ENCODE peak calls at places on chromosomes 6 and 20, in eight cellular contexts. N, T, Q, C, W, V, U and G are unnamed samples.
A peak's percentile ranks its signal among the peaks of the same experiment; 100 is the strongest.

GRCh38 chr6:137349856-137350830 is 131.0 kb upstream of the IFNGR1 start:
- DNase-seq in Q (no peak), W (no peak), T (no peak), V (no peak), U (no peak), C (no peak), N (no peak), G (no peak)

GRCh38 chr20:17665756-17666155 is 16.3 kb downstream of the RRBP1 start:
- DNase-seq in T (no peak), C (no peak), V (no peak), W (no peak), U (no peak), Q (no peak), N (peak; percentile 28), G (no peak)

GRCh38 chr20:22584922-22585785 is 782 bp upstream of the FOXA2 start:
- DNase-seq in T (no peak), C (no peak), U (no peak), W (peak; percentile 68), N (no peak), Q (peak; percentile 60), V (no peak), G (no peak)

GRCh38 chr6:91704531-91704930 is 1117.7 kb upstream of the MAP3K7 start:
- DNase-seq in U (no peak), Q (no peak), N (no peak), W (no peak), C (no peak), V (no peak), T (no peak), G (no peak)

GRCh38 chr6:136766274-136766673 is 26.0 kb downstream of the MAP3K5 start:
- DNase-seq in N (no peak), Q (no peak), V (no peak), U (no peak), C (no peak), W (no peak), T (no peak), G (no peak)

GRCh38 chr6:143236151-143236788 is 175.6 kb downstream of the AIG1 start:
- DNase-seq in C (no peak), N (no peak), T (no peak), Q (no peak), U (no peak), V (no peak), W (no peak), G (no peak)

GRCh38 chr6:38095054-38095453 is 275.5 kb downstream of the ZFAND3 start:
- DNase-seq in W (no peak), C (no peak), V (no peak), Q (no peak), U (no peak), N (no peak), T (no peak), G (no peak)

GRCh38 chr6:159720708-159721107 is 6.6 kb upstream of the WTAP start:
- DNase-seq in W (peak; percentile 41), T (no peak), C (no peak), Q (no peak), V (no peak), N (no peak), U (no peak), G (no peak)

GRCh38 chr6:97867177-97867576 is 584.2 kb upstream of the MMS22L start:
- DNase-seq in V (no peak), T (no peak), U (no peak), W (no peak), N (no peak), Q (no peak), C (no peak), G (no peak)

GRCh38 chr20:21302645-21303060 is 478 bp upstream of the XRN2 start:
- DNase-seq in Q (no peak), V (no peak), T (no peak), C (no peak), N (no peak), W (no peak), U (no peak), G (no peak)

GRCh38 chr6:34810936-34811632 is 19.2 kb downstream of the BLTP3A start:
- DNase-seq in T (no peak), V (no peak), W (no peak), C (no peak), Q (no peak), N (no peak), U (no peak), G (no peak)

GRCh38 chr6:137369135-137369534 is 125.1 kb downstream of the OLIG3 start:
- DNase-seq in V (no peak), U (no peak), T (no peak), W (no peak), N (no peak), C (no peak), Q (no peak), G (no peak)

GRCh38 chr20:19095762-19096161 is 116.7 kb upstream of the SLC24A3 start:
- DNase-seq in C (no peak), W (peak; percentile 38), N (no peak), U (no peak), T (no peak), V (no peak), Q (no peak), G (no peak)

GRCh38 chr20:44350567-44350966 is 4.9 kb upstream of the HNF4A start:
- DNase-seq in C (no peak), Q (no peak), V (no peak), N (no peak), U (no peak), T (no peak), W (no peak), G (no peak)

GRCh38 chr6:23890543-23891227 is 235.3 kb upstream of the NRSN1 start:
- DNase-seq in U (no peak), Q (no peak), V (no peak), W (no peak), N (no peak), C (no peak), T (no peak), G (no peak)

GRCh38 chr20:49887251-49887827 is 28.0 kb downstream of the SPATA2 start:
- DNase-seq in T (no peak), U (no peak), N (peak; percentile 80), W (no peak), V (no peak), C (peak; percentile 59), Q (no peak), G (no peak)

GRCh38 chr20:25300496-25301170 is 52.7 kb downstream of the PYGB start:
- DNase-seq in N (no peak), U (no peak), T (no peak), V (no peak), Q (no peak), C (no peak), W (peak; percentile 12), G (no peak)

GRCh38 chr6:56664007-56664406 is 21.3 kb upstream of the DST start:
- DNase-seq in Q (no peak), C (no peak), N (no peak), U (no peak), W (peak; percentile 8), T (no peak), V (no peak), G (no peak)

GRCh38 chr6:56669041-56669440 is 26.4 kb upstream of the DST start:
- DNase-seq in W (no peak), U (no peak), C (no peak), T (no peak), V (no peak), Q (no peak), N (no peak), G (no peak)

GRCh38 chr6:56668158-56668557 is 25.5 kb upstream of the DST start:
- DNase-seq in V (no peak), T (no peak), C (no peak), W (no peak), Q (no peak), N (no peak), U (no peak), G (no peak)

GRCh38 chr6:56669585-56669984 is 26.9 kb upstream of the DST start:
- DNase-seq in C (no peak), W (no peak), U (no peak), Q (no peak), N (no peak), V (no peak), T (no peak), G (no peak)

GRCh38 chr6:56667336-56667735 is 24.6 kb upstream of the DST start:
- DNase-seq in C (no peak), Q (no peak), W (no peak), U (no peak), V (no peak), N (no peak), T (no peak), G (no peak)
- H3K4me1 ChIP-seq in C (peaks cover 58% of the 10 kb centered on the region), Q (peaks cover 4% of the 10 kb centered on the region), W (peaks cover 24% of the 10 kb centered on the region), U (peaks cover 8% of the 10 kb centered on the region), V (no peaks in the 10 kb centered on the region), N (peaks cover 10% of the 10 kb centered on the region), T (no peaks in the 10 kb centered on the region), G (peaks cover 5% of the 10 kb centered on the region)

GRCh38 chr6:33124525-33124901 is 48.7 kb downstream of the HLA-DPB1 start:
- DNase-seq in Q (no peak), W (no peak), U (no peak), V (no peak), N (no peak), T (no peak), C (no peak), G (no peak)

GRCh38 chr6:33123732-33124524 is 48.1 kb downstream of the HLA-DPB1 start:
- DNase-seq in V (no peak), T (no peak), W (peak; percentile 84), N (no peak), Q (no peak), U (no peak), C (no peak), G (no peak)

GRCh38 chr6:33128318-33128717 is 52.5 kb downstream of the HLA-DPB1 start:
- DNase-seq in W (no peak), V (no peak), C (no peak), Q (no peak), T (no peak), U (no peak), N (no peak), G (no peak)

GRCh38 chr6:33124947-33125346 is 49.2 kb downstream of the HLA-DPB1 start:
- DNase-seq in U (no peak), C (no peak), N (no peak), T (no peak), Q (no peak), V (no peak), W (no peak), G (no peak)

GRCh38 chr6:33126101-33126714 is 50.4 kb downstream of the HLA-DPB1 start:
- DNase-seq in T (peak; percentile 70), C (peak; percentile 71), Q (peak; percentile 66), W (peak; percentile 86), N (peak; percentile 73), V (peak; percentile 51), U (peak; percentile 62), G (peak; percentile 73)
- TF ChIP-seq CTCF in T (peak; percentile 59), C (peak; percentile 55), Q (peak; percentile 37), W (peak; percentile 83), N (no peak), V (peak; percentile 4), U (no peak), G (peak; percentile 33)

GRCh38 chr6:31927242-31927867 is at the start of gene C2:
- DNase-seq in C (no peak), T (no peak), V (no peak), N (no peak), U (no peak), W (no peak), Q (no peak), G (peak; percentile 45)
- H3K4me3 ChIP-seq in C (peak within 1 kb of the TSS; percentile 16), T (no peak within 1 kb of the TSS), V (no peak within 1 kb of the TSS), N (no peak within 1 kb of the TSS), U (no peak within 1 kb of the TSS), W (no peak within 1 kb of the TSS), Q (peak within 1 kb of the TSS; percentile 16), G (peak within 1 kb of the TSS; percentile 29)

DNA sequence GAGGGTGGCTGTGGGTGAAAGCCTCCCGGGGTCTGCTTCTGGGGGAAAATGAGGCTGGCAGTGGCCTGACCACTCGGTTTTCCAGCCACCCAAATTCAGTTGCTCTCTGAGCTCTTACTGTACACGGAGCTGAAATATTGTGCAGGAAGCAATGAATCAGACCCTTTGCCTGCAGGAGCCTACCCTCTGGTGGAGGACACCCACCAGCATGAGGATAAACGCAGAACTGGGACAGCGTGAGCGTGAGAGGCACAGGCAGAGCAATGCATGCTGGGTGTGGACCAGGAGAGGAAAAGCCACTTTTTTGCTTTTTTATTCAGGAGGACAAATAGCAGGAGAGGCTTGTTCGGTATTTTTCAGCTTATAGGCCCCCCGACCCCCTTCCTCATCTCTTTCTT is 298.1 kb downstream of the QKI start:
- DNase-seq in T (no peak), V (no peak), U (no peak), W (no peak), C (no peak), N (no peak), Q (no peak), G (no peak)
- H3K4me1 ChIP-seq in T (peaks cover 4% of the 10 kb centered on the region), V (no peaks in the 10 kb centered on the region), U (peaks cover 2% of the 10 kb centered on the region), W (no peaks in the 10 kb centered on the region), C (peaks cover 23% of the 10 kb centered on the region), N (peaks cover 2% of the 10 kb centered on the region), Q (no peaks in the 10 kb centered on the region), G (peaks cover 19% of the 10 kb centered on the region)